ENCODE peak calls at places on chromosomes 6 and 20, in six cellular contexts. One of them, this sample, is unnamed.

GRCh38 chr6:146895772-146896061 is 296.9 kb downstream of the ADGB start:
- DNase-seq in tibial artery: no peak
- DNase-seq in AG04449: no peak
- DNase-seq in RWPE1: no peak
- DNase-seq in lower lobe of right lung: no peak
- DNase-seq in MCF 10A: no peak
- DNase-seq in this sample: no peak

GRCh38 chr6:138161434-138162103 is at the start of gene ARFGEF3:
- DNase-seq in tibial artery: no peak
- DNase-seq in AG04449: no peak
- DNase-seq in RWPE1: peak; percentile 75
- DNase-seq in lower lobe of right lung: peak; percentile 82
- DNase-seq in MCF 10A: peak; percentile 68
- DNase-seq in this sample: peak; percentile 38

GRCh38 chr6:32186496-32186840 is 2.4 kb upstream of the AGER start:
- DNase-seq in tibial artery: no peak
- DNase-seq in AG04449: no peak
- DNase-seq in RWPE1: no peak
- DNase-seq in lower lobe of right lung: no peak
- DNase-seq in MCF 10A: no peak
- DNase-seq in this sample: no peak

GRCh38 chr20:21781446-21782075 is 76.1 kb downstream of the PAX1 start:
- DNase-seq in tibial artery: no peak
- DNase-seq in AG04449: no peak
- DNase-seq in RWPE1: no peak
- DNase-seq in lower lobe of right lung: no peak
- DNase-seq in MCF 10A: no peak
- DNase-seq in this sample: no peak

GRCh38 chr6:148112851-148113319 is 229.8 kb upstream of the SASH1 start:
- DNase-seq in tibial artery: no peak
- DNase-seq in AG04449: no peak
- DNase-seq in RWPE1: peak; percentile 33
- DNase-seq in lower lobe of right lung: no peak
- DNase-seq in MCF 10A: peak; percentile 43
- DNase-seq in this sample: no peak

GRCh38 chr6:170289971-170290305 is 940 bp downstream of the DLL1 start:
- DNase-seq in tibial artery: no peak
- DNase-seq in AG04449: no peak
- DNase-seq in RWPE1: no peak
- DNase-seq in lower lobe of right lung: no peak
- DNase-seq in MCF 10A: no peak
- DNase-seq in this sample: no peak

GRCh38 chr6:116323863-116324262 is 44.1 kb upstream of the TSPYL1 start:
- DNase-seq in tibial artery: no peak
- DNase-seq in AG04449: no peak
- DNase-seq in RWPE1: no peak
- DNase-seq in lower lobe of right lung: no peak
- DNase-seq in MCF 10A: no peak
- DNase-seq in this sample: no peak

GRCh38 chr6:115067690-115068447 is 725.0 kb upstream of the HS3ST5 start:
- DNase-seq in tibial artery: no peak
- DNase-seq in AG04449: no peak
- DNase-seq in RWPE1: no peak
- DNase-seq in lower lobe of right lung: no peak
- DNase-seq in MCF 10A: no peak
- DNase-seq in this sample: no peak

GRCh38 chr20:58852559-58853271 is at the start of gene GNAS:
- DNase-seq in tibial artery: no peak
- DNase-seq in AG04449: no peak
- DNase-seq in RWPE1: peak; percentile 90
- DNase-seq in lower lobe of right lung: peak; percentile 68
- DNase-seq in MCF 10A: peak; percentile 44
- DNase-seq in this sample: peak; percentile 49
- TF ChIP-seq CTCF in tibial artery: peak; percentile 33
- TF ChIP-seq CTCF in AG04449: peak; percentile 77
- TF ChIP-seq CTCF in RWPE1: peak; percentile 95
- TF ChIP-seq CTCF in lower lobe of right lung: peak; percentile 55
- TF ChIP-seq CTCF in MCF 10A: peak; percentile 51
- TF ChIP-seq CTCF in this sample: no peak

GRCh38 chr6:77467038-77467437 is 3.7 kb upstream of the HTR1B start:
- DNase-seq in tibial artery: no peak
- DNase-seq in AG04449: no peak
- DNase-seq in RWPE1: no peak
- DNase-seq in lower lobe of right lung: no peak
- DNase-seq in MCF 10A: no peak
- DNase-seq in this sample: no peak

GRCh38 chr6:77463881-77464867 is 883 bp upstream of the HTR1B start:
- DNase-seq in tibial artery: peak; percentile 79
- DNase-seq in AG04449: no peak
- DNase-seq in RWPE1: peak; percentile 41
- DNase-seq in lower lobe of right lung: peak; percentile 41
- DNase-seq in MCF 10A: no peak
- DNase-seq in this sample: no peak

GRCh38 chr6:77468939-77469338 is 5.6 kb upstream of the HTR1B start:
- DNase-seq in tibial artery: no peak
- DNase-seq in AG04449: no peak
- DNase-seq in RWPE1: no peak
- DNase-seq in lower lobe of right lung: no peak
- DNase-seq in MCF 10A: no peak
- DNase-seq in this sample: no peak

GRCh38 chr6:77463308-77463880 is at the start of gene HTR1B:
- DNase-seq in tibial artery: peak; percentile 75
- DNase-seq in AG04449: no peak
- DNase-seq in RWPE1: peak; percentile 34
- DNase-seq in lower lobe of right lung: peak; percentile 38
- DNase-seq in MCF 10A: no peak
- DNase-seq in this sample: no peak

GRCh38 chr6:77466055-77467028 is 3.1 kb upstream of the HTR1B start:
- DNase-seq in tibial artery: peak; percentile 80
- DNase-seq in AG04449: no peak
- DNase-seq in RWPE1: peak; percentile 55
- DNase-seq in lower lobe of right lung: peak; percentile 50
- DNase-seq in MCF 10A: peak; percentile 76
- DNase-seq in this sample: no peak
- TF ChIP-seq CTCF in tibial artery: peak; percentile 56
- TF ChIP-seq CTCF in AG04449: peak; percentile 74
- TF ChIP-seq CTCF in RWPE1: peak; percentile 83
- TF ChIP-seq CTCF in lower lobe of right lung: peak; percentile 44
- TF ChIP-seq CTCF in MCF 10A: peak; percentile 82
- TF ChIP-seq CTCF in this sample: peak; percentile 25

DNA sequence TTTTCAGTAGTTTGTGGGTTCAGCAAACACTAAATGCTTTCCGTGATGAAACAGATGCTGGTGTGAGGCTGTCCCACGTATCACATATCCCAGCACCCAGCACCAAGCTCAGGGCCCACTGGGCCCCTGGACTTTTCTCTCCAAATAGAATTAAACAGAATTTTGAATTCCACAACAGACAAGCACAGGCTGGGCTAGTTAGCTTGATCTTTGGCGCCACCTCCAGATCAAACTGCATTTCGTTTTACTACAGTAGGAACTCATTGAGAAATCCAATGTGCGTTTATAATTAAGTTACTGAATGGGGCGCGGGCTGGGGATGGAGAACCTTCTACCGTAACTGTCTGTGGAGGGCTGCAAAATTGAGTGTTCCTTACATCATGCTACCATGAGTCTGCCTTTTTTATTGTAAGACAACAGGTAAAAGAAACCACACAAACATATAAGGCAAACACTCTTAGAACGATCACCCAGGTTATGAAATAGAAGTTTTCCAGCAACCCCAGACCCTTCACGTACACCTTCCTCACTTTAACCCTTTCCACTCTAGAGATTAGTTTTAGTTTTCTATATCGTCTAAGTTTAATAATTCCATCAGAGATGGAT is 107.8 kb downstream of the ZFP64 start:
- DNase-seq in tibial artery: no peak
- DNase-seq in AG04449: no peak
- DNase-seq in RWPE1: peak; percentile 82
- DNase-seq in lower lobe of right lung: no peak
- DNase-seq in MCF 10A: peak; percentile 75
- DNase-seq in this sample: peak; percentile 45
- TF ChIP-seq CTCF in tibial artery: peak; percentile 54
- TF ChIP-seq CTCF in AG04449: peak; percentile 51
- TF ChIP-seq CTCF in RWPE1: peak; percentile 86
- TF ChIP-seq CTCF in lower lobe of right lung: peak; percentile 51
- TF ChIP-seq CTCF in MCF 10A: peak; percentile 84
- TF ChIP-seq CTCF in this sample: peak; percentile 76

DNA sequence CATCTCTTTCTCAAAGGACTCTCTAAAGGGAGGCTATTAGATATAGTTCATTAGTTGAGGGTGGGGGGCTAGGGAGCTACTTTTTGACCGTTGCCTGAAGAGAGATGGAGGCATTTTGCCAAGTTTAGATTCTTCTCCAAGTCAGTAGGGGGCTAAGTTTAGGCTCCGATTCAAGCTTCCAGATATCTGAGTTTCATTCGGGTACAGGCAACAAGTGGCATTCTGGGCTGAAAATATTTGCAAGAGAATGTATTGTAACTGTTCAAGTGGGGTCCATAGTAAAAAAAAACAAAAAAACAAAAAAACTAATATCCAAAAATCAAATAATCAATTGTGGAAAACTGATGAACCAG is 43.4 kb upstream of the PIM1 start:
- DNase-seq in tibial artery: no peak
- DNase-seq in AG04449: no peak
- DNase-seq in RWPE1: no peak
- DNase-seq in lower lobe of right lung: no peak
- DNase-seq in MCF 10A: no peak
- DNase-seq in this sample: no peak
- TF ChIP-seq CTCF in tibial artery: no peak
- TF ChIP-seq CTCF in AG04449: no peak
- TF ChIP-seq CTCF in RWPE1: no peak
- TF ChIP-seq CTCF in lower lobe of right lung: no peak
- TF ChIP-seq CTCF in MCF 10A: no peak
- TF ChIP-seq CTCF in this sample: peak; percentile 7